ENCODE peak calls at places on chromosome 20, in seven cellular contexts. One of them, this sample, is unnamed.

GRCh38 chr20:11777861-11778570 is 139.7 kb upstream of the BTBD3 start:
- DNase-seq in left lung: no peak
- DNase-seq in tibial artery: no peak
- DNase-seq in suprapubic skin: no peak
- DNase-seq in A673: no peak
- DNase-seq in RWPE1: no peak
- DNase-seq in brain microvascular endothelial cell: peak; percentile 42
- DNase-seq in this sample: no peak

GRCh38 chr20:47749367-47749766 is 35.9 kb downstream of the SULF2 start:
- DNase-seq in brain microvascular endothelial cell: no peak
- DNase-seq in RWPE1: no peak
- DNase-seq in A673: no peak
- DNase-seq in tibial artery: peak; percentile 77
- DNase-seq in left lung: no peak
- DNase-seq in suprapubic skin: no peak
- DNase-seq in this sample: no peak

GRCh38 chr20:56801991-56802740 is 173.1 kb downstream of the TFAP2C start:
- DNase-seq in RWPE1: no peak
- DNase-seq in tibial artery: no peak
- DNase-seq in A673: no peak
- DNase-seq in left lung: no peak
- DNase-seq in brain microvascular endothelial cell: no peak
- DNase-seq in suprapubic skin: no peak
- DNase-seq in this sample: no peak

GRCh38 chr20:60812561-60812960 is 439.5 kb upstream of the CDH4 start:
- DNase-seq in brain microvascular endothelial cell: no peak
- DNase-seq in tibial artery: no peak
- DNase-seq in suprapubic skin: no peak
- DNase-seq in left lung: no peak
- DNase-seq in A673: no peak
- DNase-seq in RWPE1: no peak
- DNase-seq in this sample: no peak

GRCh38 chr20:43349841-43350240 is 107.9 kb upstream of the SRSF6 start:
- DNase-seq in suprapubic skin: no peak
- DNase-seq in left lung: no peak
- DNase-seq in tibial artery: no peak
- DNase-seq in RWPE1: no peak
- DNase-seq in A673: no peak
- DNase-seq in brain microvascular endothelial cell: no peak
- DNase-seq in this sample: no peak

GRCh38 chr20:17856024-17856564 is 112.5 kb downstream of the SNX5 start:
- DNase-seq in tibial artery: no peak
- DNase-seq in RWPE1: no peak
- DNase-seq in brain microvascular endothelial cell: no peak
- DNase-seq in A673: no peak
- DNase-seq in left lung: no peak
- DNase-seq in suprapubic skin: no peak
- DNase-seq in this sample: no peak

GRCh38 chr20:34536798-34537394 is 20.7 kb downstream of the DYNLRB1 start:
- DNase-seq in brain microvascular endothelial cell: peak; percentile 21
- DNase-seq in A673: peak; percentile 64
- DNase-seq in tibial artery: no peak
- DNase-seq in left lung: peak; percentile 83
- DNase-seq in RWPE1: no peak
- DNase-seq in suprapubic skin: no peak
- DNase-seq in this sample: no peak

GRCh38 chr20:9375221-9375681 is 139.1 kb upstream of the LAMP5 start:
- DNase-seq in RWPE1: no peak
- DNase-seq in brain microvascular endothelial cell: no peak
- DNase-seq in suprapubic skin: no peak
- DNase-seq in A673: no peak
- DNase-seq in tibial artery: no peak
- DNase-seq in left lung: no peak
- DNase-seq in this sample: no peak

GRCh38 chr20:21501184-21501583 is 12.7 kb downstream of the NKX2-2 start:
- DNase-seq in A673: no peak
- DNase-seq in tibial artery: no peak
- DNase-seq in RWPE1: no peak
- DNase-seq in suprapubic skin: no peak
- DNase-seq in left lung: peak; percentile 34
- DNase-seq in brain microvascular endothelial cell: no peak
- DNase-seq in this sample: no peak

GRCh38 chr20:44576297-44576696 is 6.1 kb upstream of the PKIG start:
- DNase-seq in suprapubic skin: no peak
- DNase-seq in A673: peak; percentile 72
- DNase-seq in brain microvascular endothelial cell: peak; percentile 69
- DNase-seq in tibial artery: no peak
- DNase-seq in left lung: no peak
- DNase-seq in RWPE1: no peak
- DNase-seq in this sample: no peak

GRCh38 chr20:24665741-24666191 is 196.3 kb downstream of the SYNDIG1 start:
- DNase-seq in tibial artery: peak; percentile 55
- DNase-seq in brain microvascular endothelial cell: no peak
- DNase-seq in suprapubic skin: peak; percentile 61
- DNase-seq in A673: no peak
- DNase-seq in RWPE1: no peak
- DNase-seq in left lung: no peak
- DNase-seq in this sample: no peak

GRCh38 chr20:62059926-62060630 is 5.6 kb downstream of the TAF4 start:
- DNase-seq in RWPE1: no peak
- DNase-seq in left lung: no peak
- DNase-seq in suprapubic skin: no peak
- DNase-seq in tibial artery: no peak
- DNase-seq in brain microvascular endothelial cell: no peak
- DNase-seq in A673: no peak
- DNase-seq in this sample: no peak

GRCh38 chr20:61391812-61392520 is 139.9 kb downstream of the CDH4 start:
- DNase-seq in A673: no peak
- DNase-seq in tibial artery: no peak
- DNase-seq in left lung: no peak
- DNase-seq in suprapubic skin: no peak
- DNase-seq in brain microvascular endothelial cell: no peak
- DNase-seq in RWPE1: peak; percentile 65
- DNase-seq in this sample: no peak

GRCh38 chr20:54218470-54218869 is 10.6 kb downstream of the PFDN4 start:
- DNase-seq in tibial artery: no peak
- DNase-seq in A673: no peak
- DNase-seq in brain microvascular endothelial cell: no peak
- DNase-seq in RWPE1: no peak
- DNase-seq in suprapubic skin: no peak
- DNase-seq in left lung: no peak
- DNase-seq in this sample: no peak

GRCh38 chr20:58464838-58465237 is 50.4 kb downstream of the APCDD1L start:
- DNase-seq in tibial artery: no peak
- DNase-seq in suprapubic skin: no peak
- DNase-seq in A673: no peak
- DNase-seq in brain microvascular endothelial cell: no peak
- DNase-seq in RWPE1: no peak
- DNase-seq in left lung: no peak
- DNase-seq in this sample: no peak

GRCh38 chr20:57996465-57996864 is 232.0 kb downstream of the ANKRD60 start:
- DNase-seq in A673: no peak
- DNase-seq in tibial artery: no peak
- DNase-seq in brain microvascular endothelial cell: no peak
- DNase-seq in RWPE1: no peak
- DNase-seq in left lung: no peak
- DNase-seq in suprapubic skin: no peak
- DNase-seq in this sample: no peak

GRCh38 chr20:6473197-6473596 is 294.3 kb upstream of the BMP2 start:
- DNase-seq in left lung: no peak
- DNase-seq in tibial artery: no peak
- DNase-seq in A673: no peak
- DNase-seq in brain microvascular endothelial cell: peak; percentile 19
- DNase-seq in suprapubic skin: no peak
- DNase-seq in RWPE1: peak; percentile 40
- DNase-seq in this sample: no peak

GRCh38 chr20:50285376-50286173 is 94.9 kb downstream of the CEBPB start:
- DNase-seq in RWPE1: no peak
- DNase-seq in tibial artery: peak; percentile 84
- DNase-seq in brain microvascular endothelial cell: no peak
- DNase-seq in A673: no peak
- DNase-seq in suprapubic skin: no peak
- DNase-seq in left lung: peak; percentile 63
- DNase-seq in this sample: no peak

GRCh38 chr20:54093423-54094267 is 23.3 kb upstream of the BCAS1 start:
- DNase-seq in suprapubic skin: no peak
- DNase-seq in tibial artery: no peak
- DNase-seq in A673: peak; percentile 68
- DNase-seq in RWPE1: no peak
- DNase-seq in brain microvascular endothelial cell: no peak
- DNase-seq in left lung: no peak
- DNase-seq in this sample: no peak

DNA sequence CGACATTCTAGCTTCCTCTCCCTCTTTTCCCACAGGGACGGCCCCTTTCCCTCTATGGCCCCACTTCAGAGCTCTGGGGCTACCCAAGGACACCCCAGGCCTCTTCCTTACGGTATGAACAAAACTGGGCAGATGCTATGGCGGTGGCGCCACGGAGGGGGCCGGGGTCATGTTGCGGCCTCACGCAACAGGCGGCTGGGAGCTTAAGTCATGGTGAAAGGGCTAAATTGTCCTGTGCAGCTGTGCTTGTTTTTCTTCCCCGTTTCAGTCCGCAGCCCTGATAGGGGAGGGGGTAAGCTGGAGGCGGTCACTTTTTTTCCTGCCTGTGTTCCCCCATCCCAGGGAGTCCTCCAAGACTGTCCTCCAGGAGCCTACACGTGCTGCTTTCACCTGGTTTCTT is 17.6 kb upstream of the KIAA1755 start:
- DNase-seq in left lung: no peak
- DNase-seq in tibial artery: peak; percentile 54
- DNase-seq in RWPE1: no peak
- DNase-seq in suprapubic skin: peak; percentile 52
- DNase-seq in brain microvascular endothelial cell: peak; percentile 94
- DNase-seq in A673: no peak
- DNase-seq in this sample: no peak
- TF ChIP-seq CTCF in left lung: no peak
- TF ChIP-seq CTCF in tibial artery: no peak
- TF ChIP-seq CTCF in RWPE1: no peak
- TF ChIP-seq CTCF in suprapubic skin: no peak
- TF ChIP-seq CTCF in brain microvascular endothelial cell: no peak
- TF ChIP-seq CTCF in A673: no peak
- TF ChIP-seq CTCF in this sample: no peak

GRCh38 chr20:33259371-33259770 is 23.6 kb downstream of the BPIFA1 start:
- DNase-seq in brain microvascular endothelial cell: no peak
- DNase-seq in suprapubic skin: no peak
- DNase-seq in A673: no peak
- DNase-seq in left lung: no peak
- DNase-seq in tibial artery: no peak
- DNase-seq in RWPE1: no peak
- DNase-seq in this sample: no peak

GRCh38 chr20:33263784-33264183 is 19.2 kb upstream of the BPIFB1 start:
- DNase-seq in RWPE1: no peak
- DNase-seq in left lung: no peak
- DNase-seq in brain microvascular endothelial cell: no peak
- DNase-seq in tibial artery: peak; percentile 12
- DNase-seq in suprapubic skin: no peak
- DNase-seq in A673: no peak
- DNase-seq in this sample: no peak

GRCh38 chr20:33261465-33261864 is 21.5 kb upstream of the BPIFB1 start:
- DNase-seq in A673: no peak
- DNase-seq in brain microvascular endothelial cell: no peak
- DNase-seq in tibial artery: peak; percentile 10
- DNase-seq in suprapubic skin: no peak
- DNase-seq in left lung: no peak
- DNase-seq in RWPE1: no peak
- DNase-seq in this sample: no peak

GRCh38 chr20:33267691-33268090 is 15.3 kb upstream of the BPIFB1 start:
- DNase-seq in brain microvascular endothelial cell: no peak
- DNase-seq in tibial artery: no peak
- DNase-seq in left lung: no peak
- DNase-seq in RWPE1: no peak
- DNase-seq in suprapubic skin: no peak
- DNase-seq in A673: no peak
- DNase-seq in this sample: no peak

GRCh38 chr20:33262658-33263065 is 20.4 kb upstream of the BPIFB1 start:
- DNase-seq in suprapubic skin: no peak
- DNase-seq in A673: peak; percentile 43
- DNase-seq in tibial artery: peak; percentile 25
- DNase-seq in brain microvascular endothelial cell: peak; percentile 52
- DNase-seq in RWPE1: peak; percentile 60
- DNase-seq in left lung: no peak
- DNase-seq in this sample: no peak
- TF ChIP-seq CTCF in suprapubic skin: no peak
- TF ChIP-seq CTCF in A673: peak; percentile 69
- TF ChIP-seq CTCF in tibial artery: no peak
- TF ChIP-seq CTCF in brain microvascular endothelial cell: peak; percentile 80
- TF ChIP-seq CTCF in RWPE1: peak; percentile 71
- TF ChIP-seq CTCF in left lung: no peak
- TF ChIP-seq CTCF in this sample: no peak

GRCh38 chr20:13216533-13216932 is 4.5 kb upstream of the ISM1 start:
- DNase-seq in left lung: no peak
- DNase-seq in tibial artery: no peak
- DNase-seq in A673: no peak
- DNase-seq in RWPE1: no peak
- DNase-seq in suprapubic skin: no peak
- DNase-seq in brain microvascular endothelial cell: no peak
- DNase-seq in this sample: no peak
- TF ChIP-seq CTCF in left lung: no peak
- TF ChIP-seq CTCF in tibial artery: no peak
- TF ChIP-seq CTCF in A673: no peak
- TF ChIP-seq CTCF in RWPE1: no peak
- TF ChIP-seq CTCF in suprapubic skin: no peak
- TF ChIP-seq CTCF in brain microvascular endothelial cell: no peak
- TF ChIP-seq CTCF in this sample: no peak

GRCh38 chr20:52312131-52312729 is 120.7 kb upstream of the ZFP64 start:
- DNase-seq in brain microvascular endothelial cell: peak; percentile 37
- DNase-seq in RWPE1: peak; percentile 82
- DNase-seq in tibial artery: no peak
- DNase-seq in left lung: no peak
- DNase-seq in suprapubic skin: no peak
- DNase-seq in A673: peak; percentile 88
- DNase-seq in this sample: no peak

GRCh38 chr20:52318601-52319000 is 127.0 kb upstream of the ZFP64 start:
- DNase-seq in RWPE1: no peak
- DNase-seq in brain microvascular endothelial cell: no peak
- DNase-seq in suprapubic skin: no peak
- DNase-seq in left lung: no peak
- DNase-seq in A673: no peak
- DNase-seq in tibial artery: no peak
- DNase-seq in this sample: no peak

GRCh38 chr20:52311209-52311794 is 119.7 kb upstream of the ZFP64 start:
- DNase-seq in left lung: no peak
- DNase-seq in brain microvascular endothelial cell: no peak
- DNase-seq in tibial artery: no peak
- DNase-seq in suprapubic skin: no peak
- DNase-seq in A673: no peak
- DNase-seq in RWPE1: no peak
- DNase-seq in this sample: no peak

DNA sequence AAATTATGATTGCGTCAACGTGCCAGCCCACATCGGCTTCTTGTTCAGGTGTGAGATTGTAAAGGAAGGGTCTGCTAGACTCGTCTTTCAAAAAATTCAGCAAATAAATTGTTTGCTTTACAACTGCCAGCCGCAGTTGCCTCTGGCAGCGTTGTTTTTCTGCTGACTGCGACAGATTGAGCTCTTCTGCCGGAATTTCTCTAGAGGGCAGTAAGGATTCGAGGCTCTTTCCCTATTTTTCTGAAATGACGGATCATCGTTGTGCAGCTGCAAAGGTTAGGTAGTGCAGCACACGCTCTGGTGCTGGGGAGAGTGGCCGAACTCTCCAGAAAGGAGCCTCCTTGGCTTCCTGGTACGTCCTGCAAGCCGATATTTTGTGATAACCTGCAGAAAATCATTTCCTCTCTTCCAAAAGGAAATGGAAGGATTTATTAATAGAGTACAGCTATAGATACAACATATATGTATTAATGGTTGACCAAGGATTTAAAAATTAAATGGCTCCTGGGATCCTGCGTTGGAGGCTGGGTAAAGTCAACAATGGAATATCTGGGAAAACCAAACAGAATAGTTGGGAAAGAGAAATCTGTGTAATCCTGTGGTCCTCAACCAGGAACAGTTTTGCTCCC is 121.9 kb upstream of the ZFP64 start:
- DNase-seq in suprapubic skin: no peak
- DNase-seq in left lung: no peak
- DNase-seq in RWPE1: peak; percentile 66
- DNase-seq in A673: peak; percentile 86
- DNase-seq in tibial artery: no peak
- DNase-seq in brain microvascular endothelial cell: peak; percentile 3
- DNase-seq in this sample: no peak
- TF ChIP-seq CTCF in suprapubic skin: no peak
- TF ChIP-seq CTCF in left lung: no peak
- TF ChIP-seq CTCF in RWPE1: peak; percentile 77
- TF ChIP-seq CTCF in A673: peak; percentile 73
- TF ChIP-seq CTCF in tibial artery: no peak
- TF ChIP-seq CTCF in brain microvascular endothelial cell: peak; percentile 52
- TF ChIP-seq CTCF in this sample: no peak